ENCODE peak calls at places on chromosomes 6 and 20, in eight cellular contexts. R is progenitor cell of endocrine pancreas; S is left ventricle myocardium inferior; H is GM03348; L is cardiac fibroblast; C is activated T-helper 1 cell treated with anti-CD3 and anti-CD28 coated beads, Interleukin-2, amount 50 U/mL, for 16 hours; I is NCI-H1436 treated with DMSO at 0.1 percent for 48 hours; N is skeletal muscle cell. U is an unnamed sample.

GRCh38 chr6:45073771-45074170 is 254.4 kb upstream of the RUNX2 start:
- DNase-seq in R (no peak), S (no peak), H (no peak), L (peak), C (no peak), I (no peak), N (no peak), U (no peak)

GRCh38 chr6:71400852-71401251 is 112.2 kb downstream of the OGFRL1 start:
- DNase-seq in R (no peak), S (no peak), H (no peak), L (peak), C (no peak), I (no peak), N (no peak), U (no peak)

GRCh38 chr6:106411643-106412200 is 51.2 kb downstream of the CRYBG1 start:
- DNase-seq in R (no peak), S (no peak), H (no peak), L (no peak), C (no peak), I (no peak), N (no peak), U (no peak)

GRCh38 chr20:50655325-50655880 is 35.9 kb downstream of the RIPOR3 start:
- DNase-seq in R (no peak), S (peak), H (peak), L (peak), C (no peak), I (no peak), N (peak), U (peak)

GRCh38 chr6:43575105-43575771 is 600 bp downstream of the XPO5 start:
- DNase-seq in R (peak), S (peak), H (peak), L (no peak), C (no peak), I (no peak), N (no peak), U (no peak)

GRCh38 chr6:14841901-14842421 is 403.9 kb upstream of the JARID2 start:
- DNase-seq in R (no peak), S (no peak), H (peak), L (peak), C (no peak), I (no peak), N (peak), U (no peak)

GRCh38 chr6:37352384-37352783 is 1.4 kb upstream of the RNF8 start:
- DNase-seq in R (no peak), S (no peak), H (no peak), L (no peak), C (no peak), I (no peak), N (no peak), U (no peak)

GRCh38 chr20:8361008-8361652 is 229.1 kb downstream of the PLCB1 start:
- DNase-seq in R (no peak), S (no peak), H (peak), L (peak), C (no peak), I (no peak), N (peak), U (no peak)

GRCh38 chr6:40232698-40233097 is 298.4 kb upstream of the MOCS1 start:
- DNase-seq in R (no peak), S (no peak), H (no peak), L (no peak), C (no peak), I (no peak), N (no peak), U (no peak)

GRCh38 chr6:100001915-100002388 is 7.9 kb upstream of the MCHR2 start:
- DNase-seq in R (peak), S (no peak), H (peak), L (peak), C (no peak), I (peak), N (peak), U (no peak)

GRCh38 chr6:160445130-160445529 is 97.0 kb downstream of the SLC22A3 start:
- DNase-seq in R (no peak), S (no peak), H (no peak), L (no peak), C (no peak), I (no peak), N (no peak), U (no peak)

GRCh38 chr20:50850721-50851286 is 55.9 kb downstream of the BCAS4 start:
- DNase-seq in R (no peak), S (no peak), H (no peak), L (no peak), C (no peak), I (no peak), N (no peak), U (no peak)

GRCh38 chr6:111642463-111643158 is 36.9 kb upstream of the TRAF3IP2 start:
- DNase-seq in R (no peak), S (peak), H (peak), L (peak), C (no peak), I (no peak), N (no peak), U (no peak)

GRCh38 chr6:85775883-85776282 is 133.2 kb upstream of the SYNCRIP start:
- DNase-seq in R (no peak), S (no peak), H (no peak), L (no peak), C (no peak), I (no peak), N (no peak), U (no peak)

GRCh38 chr20:25000268-25000801 is 7.8 kb upstream of the APMAP start:
- DNase-seq in R (no peak), S (peak), H (peak), L (peak), C (no peak), I (no peak), N (peak), U (peak)

GRCh38 chr6:110180228-110181008 is at the start of gene CDC40:
- DNase-seq in R (peak), S (peak), H (peak), L (no peak), C (peak), I (no peak), N (no peak), U (peak)

GRCh38 chr20:23520185-23520584 is 29.3 kb downstream of the CST8 start:
- DNase-seq in R (no peak), S (no peak), H (no peak), L (peak), C (no peak), I (no peak), N (no peak), U (no peak)

GRCh38 chr6:84066536-84066935 is 33.0 kb downstream of the MRAP2 start:
- DNase-seq in R (no peak), S (no peak), H (no peak), L (no peak), C (no peak), I (no peak), N (no peak), U (no peak)

GRCh38 chr6:25583099-25583498 is 68.9 kb upstream of the SCGN start:
- DNase-seq in R (no peak), S (no peak), H (no peak), L (no peak), C (no peak), I (no peak), N (no peak), U (no peak)

GRCh38 chr6:138970159-138970558 is 17.9 kb downstream of the REPS1 start:
- DNase-seq in R (no peak), S (no peak), H (no peak), L (no peak), C (no peak), I (no peak), N (no peak), U (no peak)

GRCh38 chr20:23142162-23143050 is 56.3 kb upstream of the CD93 start:
- DNase-seq in R (no peak), S (no peak), H (no peak), L (no peak), C (no peak), I (no peak), N (no peak), U (no peak)

GRCh38 chr6:3251462-3252314 is 7.1 kb upstream of the PSMG4 start:
- DNase-seq in R (peak), S (peak), H (peak), L (peak), C (peak), I (peak), N (peak), U (peak)

U was measured in tibial nerve.